ENCODE peak calls at places on chromosomes 2 and 18, in five cellular contexts. One of them, this sample, is unnamed.
A peak's percentile ranks its signal among the peaks of the same experiment; 100 is the strongest.

GRCh38 chr2:128318776-128319456 is at the start of gene HS6ST1:
- DNase-seq in 8988T: peak; percentile 95
- DNase-seq in mucosa of descending colon: peak; percentile 94
- DNase-seq in Daoy: peak; percentile 88
- DNase-seq in occipital lobe: peak; percentile 82
- DNase-seq in this sample: peak; percentile 57

GRCh38 chr18:48827321-48828200 is 123.2 kb downstream of the SMAD7 start:
- DNase-seq in 8988T: no peak
- DNase-seq in mucosa of descending colon: peak; percentile 22
- DNase-seq in Daoy: peak; percentile 44
- DNase-seq in occipital lobe: no peak
- DNase-seq in this sample: no peak

GRCh38 chr2:43306197-43306596 is 79.8 kb upstream of the ZFP36L2 start:
- DNase-seq in 8988T: no peak
- DNase-seq in mucosa of descending colon: no peak
- DNase-seq in Daoy: no peak
- DNase-seq in occipital lobe: no peak
- DNase-seq in this sample: no peak

GRCh38 chr2:231305221-231305620 is 90.3 kb upstream of the B3GNT7 start:
- DNase-seq in 8988T: no peak
- DNase-seq in mucosa of descending colon: no peak
- DNase-seq in Daoy: no peak
- DNase-seq in occipital lobe: no peak
- DNase-seq in this sample: no peak

GRCh38 chr18:44541159-44541558 is 139.5 kb upstream of the SETBP1 start:
- DNase-seq in 8988T: no peak
- DNase-seq in mucosa of descending colon: no peak
- DNase-seq in Daoy: no peak
- DNase-seq in occipital lobe: no peak
- DNase-seq in this sample: no peak

GRCh38 chr2:66901344-66901743 is 466.4 kb downstream of the MEIS1 start:
- DNase-seq in 8988T: no peak
- DNase-seq in mucosa of descending colon: no peak
- DNase-seq in Daoy: no peak
- DNase-seq in occipital lobe: no peak
- DNase-seq in this sample: no peak

GRCh38 chr18:42053188-42053781 is 98.3 kb downstream of the PIK3C3 start:
- DNase-seq in 8988T: no peak
- DNase-seq in mucosa of descending colon: peak; percentile 38
- DNase-seq in Daoy: peak; percentile 25
- DNase-seq in occipital lobe: peak; percentile 10
- DNase-seq in this sample: peak; percentile 47

GRCh38 chr2:150125188-150125587 is 362.3 kb downstream of the RND3 start:
- DNase-seq in 8988T: no peak
- DNase-seq in mucosa of descending colon: no peak
- DNase-seq in Daoy: peak; percentile 59
- DNase-seq in occipital lobe: no peak
- DNase-seq in this sample: peak; percentile 92

GRCh38 chr2:25378731-25379490 is 37.2 kb upstream of the DNMT3A start:
- DNase-seq in 8988T: no peak
- DNase-seq in mucosa of descending colon: no peak
- DNase-seq in Daoy: peak; percentile 81
- DNase-seq in occipital lobe: no peak
- DNase-seq in this sample: peak; percentile 54

GRCh38 chr2:75099521-75099922 is 99.8 kb downstream of the TACR1 start:
- DNase-seq in 8988T: no peak
- DNase-seq in mucosa of descending colon: no peak
- DNase-seq in Daoy: peak; percentile 21
- DNase-seq in occipital lobe: no peak
- DNase-seq in this sample: no peak

GRCh38 chr2:238509903-238510302 is 83.2 kb downstream of the ASB1 start:
- DNase-seq in 8988T: no peak
- DNase-seq in mucosa of descending colon: no peak
- DNase-seq in Daoy: no peak
- DNase-seq in occipital lobe: no peak
- DNase-seq in this sample: no peak

This sample was measured in H4.